ENCODE peak calls at places on chromosomes 11 and 22, in nine cellular contexts. One of them, this sample, is unnamed. For H3K27me3 and H3K9me3, the result is how much of the 10 kb centered on the place peaks cover.

GRCh38 chr11:75760710-75761493 is 7.7 kb upstream of the DGAT2 start:
- DNase-seq in heart left ventricle: no peak
- DNase-seq in IMR-90: peak
- DNase-seq in right lobe of liver: no peak
- DNase-seq in uterus: no peak
- DNase-seq in esophagus squamous epithelium: no peak
- DNase-seq in tibial nerve: no peak
- DNase-seq in body of pancreas: no peak
- DNase-seq in Peyer's patch: no peak
- DNase-seq in this sample: no peak

GRCh38 chr11:83011333-83012167 is 60.1 kb downstream of the RAB30 start:
- DNase-seq in Peyer's patch: no peak
- DNase-seq in uterus: no peak
- DNase-seq in heart left ventricle: peak
- DNase-seq in tibial nerve: no peak
- DNase-seq in esophagus squamous epithelium: no peak
- DNase-seq in right lobe of liver: no peak
- DNase-seq in body of pancreas: no peak
- DNase-seq in IMR-90: no peak
- DNase-seq in this sample: no peak

GRCh38 chr11:4881860-4882500 is at the start of gene OR51T1:
- DNase-seq in right lobe of liver: no peak
- DNase-seq in heart left ventricle: no peak
- DNase-seq in IMR-90: peak
- DNase-seq in esophagus squamous epithelium: no peak
- DNase-seq in uterus: no peak
- DNase-seq in tibial nerve: no peak
- DNase-seq in body of pancreas: no peak
- DNase-seq in Peyer's patch: no peak
- DNase-seq in this sample: no peak

GRCh38 chr11:82996966-82997606 is 74.6 kb downstream of the RAB30 start:
- DNase-seq in Peyer's patch: peak
- DNase-seq in uterus: no peak
- DNase-seq in esophagus squamous epithelium: no peak
- DNase-seq in body of pancreas: no peak
- DNase-seq in IMR-90: no peak
- DNase-seq in tibial nerve: no peak
- DNase-seq in heart left ventricle: no peak
- DNase-seq in right lobe of liver: no peak
- DNase-seq in this sample: no peak

GRCh38 chr11:11416502-11416901 is 63.5 kb upstream of the CSNK2A3 start:
- DNase-seq in uterus: no peak
- DNase-seq in tibial nerve: no peak
- DNase-seq in Peyer's patch: no peak
- DNase-seq in body of pancreas: no peak
- DNase-seq in right lobe of liver: no peak
- DNase-seq in IMR-90: peak
- DNase-seq in heart left ventricle: no peak
- DNase-seq in esophagus squamous epithelium: no peak
- DNase-seq in this sample: no peak

GRCh38 chr11:131506376-131506775 is 136.0 kb downstream of the NTM start:
- DNase-seq in tibial nerve: no peak
- DNase-seq in right lobe of liver: no peak
- DNase-seq in uterus: no peak
- DNase-seq in esophagus squamous epithelium: no peak
- DNase-seq in IMR-90: no peak
- DNase-seq in Peyer's patch: no peak
- DNase-seq in body of pancreas: no peak
- DNase-seq in heart left ventricle: no peak
- DNase-seq in this sample: no peak

GRCh38 chr22:22666307-22667091 is 22.1 kb downstream of the GGTLC2 start:
- DNase-seq in body of pancreas: peak
- DNase-seq in IMR-90: peak
- DNase-seq in esophagus squamous epithelium: no peak
- DNase-seq in uterus: no peak
- DNase-seq in Peyer's patch: peak
- DNase-seq in tibial nerve: no peak
- DNase-seq in right lobe of liver: peak
- DNase-seq in heart left ventricle: no peak
- DNase-seq in this sample: no peak

GRCh38 chr11:47766363-47767227 is 546 bp downstream of the FNBP4 start:
- DNase-seq in body of pancreas: peak
- DNase-seq in tibial nerve: peak
- DNase-seq in Peyer's patch: peak
- DNase-seq in uterus: peak
- DNase-seq in esophagus squamous epithelium: peak
- DNase-seq in right lobe of liver: peak
- DNase-seq in IMR-90: peak
- DNase-seq in heart left ventricle: peak
- DNase-seq in this sample: peak

GRCh38 chr11:19345519-19345847 is 104.7 kb upstream of the E2F8 start:
- DNase-seq in esophagus squamous epithelium: no peak
- DNase-seq in heart left ventricle: peak
- DNase-seq in body of pancreas: no peak
- DNase-seq in uterus: no peak
- DNase-seq in right lobe of liver: no peak
- DNase-seq in IMR-90: no peak
- DNase-seq in tibial nerve: no peak
- DNase-seq in Peyer's patch: no peak
- DNase-seq in this sample: no peak

GRCh38 chr22:48885271-48885918 is 942.3 kb downstream of the BRD1 start:
- DNase-seq in body of pancreas: no peak
- DNase-seq in heart left ventricle: peak
- DNase-seq in esophagus squamous epithelium: no peak
- DNase-seq in IMR-90: no peak
- DNase-seq in Peyer's patch: no peak
- DNase-seq in uterus: no peak
- DNase-seq in tibial nerve: no peak
- DNase-seq in right lobe of liver: peak
- DNase-seq in this sample: no peak

GRCh38 chr11:79919340-79919739 is 478.5 kb upstream of the TENM4 start:
- DNase-seq in esophagus squamous epithelium: no peak
- DNase-seq in heart left ventricle: no peak
- DNase-seq in Peyer's patch: no peak
- DNase-seq in body of pancreas: no peak
- DNase-seq in tibial nerve: no peak
- DNase-seq in IMR-90: no peak
- DNase-seq in uterus: no peak
- DNase-seq in right lobe of liver: no peak
- DNase-seq in this sample: no peak

GRCh38 chr11:13329670-13330401 is 52.2 kb downstream of the BMAL1 start:
- DNase-seq in heart left ventricle: peak
- DNase-seq in Peyer's patch: no peak
- DNase-seq in esophagus squamous epithelium: no peak
- DNase-seq in body of pancreas: no peak
- DNase-seq in right lobe of liver: no peak
- DNase-seq in IMR-90: peak
- DNase-seq in tibial nerve: no peak
- DNase-seq in uterus: no peak
- DNase-seq in this sample: peak

GRCh38 chr11:69007978-69008381 is 5.1 kb downstream of the MRGPRF start:
- DNase-seq in IMR-90: peak
- DNase-seq in esophagus squamous epithelium: no peak
- DNase-seq in tibial nerve: no peak
- DNase-seq in heart left ventricle: no peak
- DNase-seq in body of pancreas: no peak
- DNase-seq in Peyer's patch: peak
- DNase-seq in right lobe of liver: peak
- DNase-seq in uterus: peak
- DNase-seq in this sample: no peak

GRCh38 chr22:27662359-27663030 is 139.1 kb downstream of the MN1 start:
- DNase-seq in body of pancreas: no peak
- DNase-seq in uterus: peak
- DNase-seq in Peyer's patch: no peak
- DNase-seq in heart left ventricle: peak
- DNase-seq in right lobe of liver: no peak
- DNase-seq in tibial nerve: no peak
- DNase-seq in esophagus squamous epithelium: no peak
- DNase-seq in IMR-90: no peak
- DNase-seq in this sample: no peak

DNA sequence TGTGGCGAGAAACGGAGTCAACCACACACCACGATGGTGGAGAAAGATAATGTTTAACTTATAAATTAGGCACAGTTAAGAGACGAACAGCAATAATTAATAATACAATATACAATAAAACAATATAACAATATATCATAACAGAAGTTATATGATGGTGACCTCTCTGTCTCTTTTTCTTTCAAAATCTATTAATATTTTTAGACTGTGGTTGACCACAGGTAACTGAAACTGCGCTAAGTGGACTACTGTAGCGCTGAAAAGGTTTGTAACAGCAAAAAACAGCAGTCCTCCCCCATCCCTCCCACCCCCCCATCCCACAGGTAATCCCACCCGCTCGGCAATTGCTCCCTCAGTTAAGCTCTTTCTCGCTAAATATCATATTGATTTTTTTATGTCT is 3.6 kb upstream of the SSTR3 start:
- DNase-seq in Peyer's patch: no peak
- DNase-seq in uterus: no peak
- DNase-seq in body of pancreas: no peak
- DNase-seq in right lobe of liver: no peak
- DNase-seq in heart left ventricle: no peak
- DNase-seq in esophagus squamous epithelium: no peak
- DNase-seq in IMR-90: no peak
- DNase-seq in tibial nerve: no peak
- DNase-seq in this sample: no peak
- H3K27me3 ChIP-seq in Peyer's patch: under half
- H3K27me3 ChIP-seq in uterus: under half
- H3K27me3 ChIP-seq in body of pancreas: under half
- H3K27me3 ChIP-seq in right lobe of liver: under half
- H3K27me3 ChIP-seq in heart left ventricle: under half
- H3K27me3 ChIP-seq in esophagus squamous epithelium: under half
- H3K27me3 ChIP-seq in IMR-90: half or more
- H3K27me3 ChIP-seq in tibial nerve: under half
- H3K27me3 ChIP-seq in this sample: under half

GRCh38 chr22:47276219-47276843 is 513.9 kb downstream of the TBC1D22A start:
- DNase-seq in body of pancreas: no peak
- DNase-seq in Peyer's patch: no peak
- DNase-seq in tibial nerve: no peak
- DNase-seq in esophagus squamous epithelium: no peak
- DNase-seq in right lobe of liver: no peak
- DNase-seq in heart left ventricle: peak
- DNase-seq in uterus: no peak
- DNase-seq in IMR-90: no peak
- DNase-seq in this sample: no peak
- H3K9me3 ChIP-seq in body of pancreas: under half
- H3K9me3 ChIP-seq in Peyer's patch: under half
- H3K9me3 ChIP-seq in tibial nerve: under half
- H3K9me3 ChIP-seq in esophagus squamous epithelium: under half
- H3K9me3 ChIP-seq in right lobe of liver: under half
- H3K9me3 ChIP-seq in heart left ventricle: under half
- H3K9me3 ChIP-seq in uterus: under half
- H3K9me3 ChIP-seq in IMR-90: under half
- H3K9me3 ChIP-seq in this sample: under half

GRCh38 chr22:42856179-42856864 is 751 bp downstream of the ARFGAP3 start:
- DNase-seq in body of pancreas: peak
- DNase-seq in heart left ventricle: peak
- DNase-seq in uterus: peak
- DNase-seq in right lobe of liver: peak
- DNase-seq in Peyer's patch: peak
- DNase-seq in esophagus squamous epithelium: no peak
- DNase-seq in tibial nerve: peak
- DNase-seq in IMR-90: peak
- DNase-seq in this sample: no peak
- TF ChIP-seq POLR2A in body of pancreas: peak
- TF ChIP-seq POLR2A in heart left ventricle: no peak
- TF ChIP-seq POLR2A in uterus: no peak
- TF ChIP-seq POLR2A in right lobe of liver: peak
- TF ChIP-seq POLR2A in Peyer's patch: peak
- TF ChIP-seq POLR2A in esophagus squamous epithelium: no peak
- TF ChIP-seq POLR2A in tibial nerve: no peak
- TF ChIP-seq POLR2A in IMR-90: no peak
- TF ChIP-seq POLR2A in this sample: peak

GRCh38 chr11:114075343-114075610 is 15.8 kb downstream of the ZBTB16 start:
- DNase-seq in IMR-90: no peak
- DNase-seq in esophagus squamous epithelium: no peak
- DNase-seq in body of pancreas: no peak
- DNase-seq in heart left ventricle: no peak
- DNase-seq in Peyer's patch: no peak
- DNase-seq in uterus: no peak
- DNase-seq in right lobe of liver: no peak
- DNase-seq in tibial nerve: no peak
- DNase-seq in this sample: no peak
- H3K27me3 ChIP-seq in IMR-90: under half
- H3K27me3 ChIP-seq in esophagus squamous epithelium: under half
- H3K27me3 ChIP-seq in body of pancreas: under half
- H3K27me3 ChIP-seq in heart left ventricle: under half
- H3K27me3 ChIP-seq in Peyer's patch: under half
- H3K27me3 ChIP-seq in uterus: under half
- H3K27me3 ChIP-seq in right lobe of liver: under half
- H3K27me3 ChIP-seq in tibial nerve: under half
- H3K27me3 ChIP-seq in this sample: under half

DNA sequence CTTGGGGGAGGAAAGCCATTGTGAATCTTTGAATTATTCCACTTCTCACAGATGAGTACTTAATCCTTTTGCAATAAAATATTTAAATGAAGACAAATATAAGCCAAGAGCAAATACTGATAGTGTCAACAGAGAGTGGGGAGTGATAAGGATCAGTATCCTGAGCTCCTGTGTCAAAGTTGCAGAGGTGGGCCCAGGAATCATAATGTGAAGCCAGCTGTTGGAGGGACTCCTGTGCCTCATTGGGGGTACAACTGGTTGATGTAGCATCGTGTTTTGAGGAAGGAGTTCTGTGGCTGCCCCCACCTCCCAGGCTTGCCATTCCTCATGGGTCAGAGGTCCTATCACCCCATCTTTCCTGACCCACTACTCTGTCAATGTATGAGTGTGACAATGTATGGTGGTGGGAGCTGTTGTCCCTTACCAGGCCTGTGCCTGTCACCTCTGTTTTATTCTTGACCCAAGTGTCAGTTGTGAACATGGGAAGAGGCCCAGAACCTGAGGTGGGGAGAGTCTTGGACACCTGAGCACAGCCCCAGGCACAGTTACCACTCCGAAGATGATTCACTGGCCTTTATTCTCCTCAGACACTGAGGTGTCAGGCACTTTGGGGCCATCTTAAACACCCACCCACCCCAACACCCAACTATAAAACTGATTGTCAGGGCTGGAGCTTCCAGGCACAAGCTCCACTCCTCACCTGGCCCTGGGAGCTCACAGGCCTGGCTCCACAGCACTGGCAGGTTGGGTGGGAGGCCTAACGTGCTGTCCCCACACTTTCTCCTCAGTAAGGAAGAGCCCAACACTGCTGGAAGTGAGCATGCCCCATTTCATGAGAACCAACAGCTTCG is 38.4 kb downstream of the KCNQ1OT1 start:
- DNase-seq in Peyer's patch: no peak
- DNase-seq in esophagus squamous epithelium: no peak
- DNase-seq in heart left ventricle: no peak
- DNase-seq in IMR-90: no peak
- DNase-seq in tibial nerve: no peak
- DNase-seq in right lobe of liver: no peak
- DNase-seq in uterus: no peak
- DNase-seq in body of pancreas: no peak
- DNase-seq in this sample: no peak
- H3K9me3 ChIP-seq in Peyer's patch: under half
- H3K9me3 ChIP-seq in esophagus squamous epithelium: under half
- H3K9me3 ChIP-seq in heart left ventricle: under half
- H3K9me3 ChIP-seq in IMR-90: under half
- H3K9me3 ChIP-seq in tibial nerve: under half
- H3K9me3 ChIP-seq in right lobe of liver: under half
- H3K9me3 ChIP-seq in uterus: under half
- H3K9me3 ChIP-seq in body of pancreas: under half
- H3K9me3 ChIP-seq in this sample: under half

This sample was measured in gastrocnemius medialis.